ENCODE peak calls at places on chromosomes 12 and 14, in ten cellular contexts. I is NCI-H510A, M is AG04450, D is GM19239, S is kidney glomerular epithelial cell, U is nucleus accumbens, H is NCI-H2081, P is fibroblast of mammary gland, J is foreskin keratinocyte, G is SW 1271. C is an unnamed sample.

GRCh38 chr14:103250888-103251287 is 83.1 kb upstream of the EIF5 start:
- DNase-seq in I (no peak), M (no peak), D (no peak), S (no peak), U (no peak), H (no peak), P (no peak), J (no peak), G (no peak), C (no peak)

GRCh38 chr14:94966344-94966743 is 191.0 kb downstream of the DICER1 start:
- DNase-seq in I (no peak), M (no peak), D (no peak), S (no peak), U (no peak), H (no peak), P (no peak), J (no peak), G (no peak), C (no peak)

GRCh38 chr14:101123639-101124525 is 220.4 kb upstream of the RTL1 start:
- DNase-seq in I (no peak), M (no peak), D (no peak), S (peak; percentile 18), U (no peak), H (no peak), P (peak; percentile 14), J (no peak), G (no peak), C (no peak)

GRCh38 chr12:17918013-17918412 is 172.0 kb downstream of the RERGL start:
- DNase-seq in I (no peak), M (no peak), D (no peak), S (no peak), U (no peak), H (no peak), P (peak; percentile 12), J (no peak), G (no peak), C (no peak)

GRCh38 chr14:93044116-93044515 is 71.6 kb downstream of the ITPK1 start:
- DNase-seq in I (no peak), M (no peak), D (no peak), S (no peak), U (no peak), H (no peak), P (no peak), J (peak; percentile 77), G (no peak), C (no peak)

GRCh38 chr14:93832665-93833064 is 44.4 kb upstream of the PRIMA1 start:
- DNase-seq in I (no peak), M (no peak), D (no peak), S (no peak), U (peak; percentile 20), H (peak; percentile 73), P (no peak), J (no peak), G (no peak), C (no peak)

GRCh38 chr14:76918176-76918750 is 92.1 kb downstream of the LRRC74A start:
- DNase-seq in I (no peak), M (peak; percentile 84), D (no peak), S (peak; percentile 73), U (peak; percentile 57), H (peak; percentile 90), P (peak; percentile 90), J (no peak), G (no peak), C (peak; percentile 70)

GRCh38 chr14:99774526-99775307 is 18.5 kb upstream of the EML1 start:
- DNase-seq in I (no peak), M (no peak), D (no peak), S (no peak), U (peak; percentile 42), H (no peak), P (no peak), J (no peak), G (no peak), C (no peak)

GRCh38 chr12:120903382-120903817 is 758 bp downstream of the SPPL3 start:
- DNase-seq in I (peak; percentile 43), M (no peak), D (peak; percentile 53), S (peak; percentile 26), U (peak; percentile 62), H (peak; percentile 13), P (peak; percentile 29), J (no peak), G (peak; percentile 63), C (no peak)

GRCh38 chr12:76277480-76277879 is 70.7 kb downstream of the BBS10 start:
- DNase-seq in I (no peak), M (peak; percentile 67), D (no peak), S (peak; percentile 68), U (no peak), H (no peak), P (peak; percentile 63), J (peak; percentile 67), G (peak; percentile 74), C (peak; percentile 51)

GRCh38 chr12:10641735-10642500 is 28.5 kb upstream of the MAGOHB start:
- DNase-seq in I (no peak), M (no peak), D (no peak), S (peak; percentile 29), U (no peak), H (no peak), P (peak; percentile 77), J (peak; percentile 44), G (peak; percentile 67), C (peak; percentile 31)

C was measured in BJ.